ENCODE peak calls at places on chromosomes 11 and 22, in five cellular contexts. N, O, T, Q and F are unnamed samples.

GRCh38 chr11:69040051-69040450 is 8.7 kb upstream of the TPCN2 start:
- DNase-seq in N (no peak), O (no peak), T (no peak), Q (no peak), F (no peak)

GRCh38 chr11:96817488-96817887 is 427.7 kb downstream of the JRKL start:
- DNase-seq in N (no peak), O (peak), T (peak), Q (no peak), F (no peak)

GRCh38 chr11:79025622-79026021 is 415.2 kb downstream of the TENM4 start:
- DNase-seq in N (no peak), O (no peak), T (no peak), Q (peak), F (no peak)

GRCh38 chr11:94805994-94806393 is 37.8 kb downstream of the AMOTL1 start:
- DNase-seq in N (no peak), O (peak), T (peak), Q (no peak), F (no peak)

GRCh38 chr11:76234704-76235232 is 28.5 kb upstream of the WNT11 start:
- DNase-seq in N (no peak), O (peak), T (no peak), Q (no peak), F (peak)

GRCh38 chr11:128302425-128303186 is 284.8 kb downstream of the ETS1 start:
- DNase-seq in N (no peak), O (no peak), T (no peak), Q (no peak), F (peak)

GRCh38 chr11:132604446-132604845 is 927.9 kb downstream of the OPCML start:
- DNase-seq in N (no peak), O (peak), T (peak), Q (no peak), F (no peak)

GRCh38 chr11:74141274-74141695 is 29.5 kb downstream of the C2CD3 start:
- DNase-seq in N (no peak), O (peak), T (peak), Q (peak), F (no peak)

GRCh38 chr11:94513091-94513490 is 830 bp downstream of the C11orf97 start:
- DNase-seq in N (no peak), O (no peak), T (peak), Q (no peak), F (no peak)

GRCh38 chr11:118434553-118435232 is 1.6 kb upstream of the KMT2A start:
- DNase-seq in N (no peak), O (peak), T (peak), Q (peak), F (peak)

GRCh38 chr11:92227233-92227593 is 2.6 kb downstream of the FAT3 start:
- DNase-seq in N (no peak), O (no peak), T (no peak), Q (peak), F (no peak)

GRCh38 chr22:39967103-39967829 is 7.1 kb downstream of the TMA7B start:
- DNase-seq in N (no peak), O (peak), T (peak), Q (no peak), F (no peak)

GRCh38 chr11:27294654-27295053 is 68.4 kb downstream of the CCDC34 start:
- DNase-seq in N (no peak), O (no peak), T (no peak), Q (peak), F (no peak)

GRCh38 chr11:88569342-88569741 is 231.8 kb upstream of the CTSC start:
- DNase-seq in N (no peak), O (peak), T (no peak), Q (no peak), F (no peak)

GRCh38 chr11:59801160-59801706 is 9.3 kb downstream of the MRPL16 start:
- DNase-seq in N (no peak), O (no peak), T (no peak), Q (no peak), F (no peak)

GRCh38 chr22:26903030-26903856 is 245.9 kb downstream of the MIAT start:
- DNase-seq in N (no peak), O (no peak), T (no peak), Q (peak), F (no peak)
- TF ChIP-seq EZH2 in N (no peak), O (no peak), T (peak), Q (no peak), F (no peak)

GRCh38 chr22:24244144-24244787 is 616 bp downstream of the GGT5 start:
- DNase-seq in N (no peak), O (peak), T (peak), Q (no peak), F (no peak)
- H3K4me3 ChIP-seq in N (no peak), O (no peak), T (no peak), Q (no peak), F (no peak)

GRCh38 chr22:32775957-32776356 is 25.5 kb upstream of the TIMP3 start:
- DNase-seq in N (no peak), O (peak), T (no peak), Q (peak), F (no peak)

GRCh38 chr22:32776800-32777199 is 24.7 kb upstream of the TIMP3 start:
- DNase-seq in N (no peak), O (no peak), T (no peak), Q (no peak), F (peak)

GRCh38 chr22:32777997-32778396 is 23.5 kb upstream of the TIMP3 start:
- DNase-seq in N (no peak), O (no peak), T (no peak), Q (no peak), F (no peak)

GRCh38 chr22:32780726-32781310 is 20.7 kb upstream of the TIMP3 start:
- DNase-seq in N (no peak), O (no peak), T (no peak), Q (no peak), F (no peak)

DNA sequence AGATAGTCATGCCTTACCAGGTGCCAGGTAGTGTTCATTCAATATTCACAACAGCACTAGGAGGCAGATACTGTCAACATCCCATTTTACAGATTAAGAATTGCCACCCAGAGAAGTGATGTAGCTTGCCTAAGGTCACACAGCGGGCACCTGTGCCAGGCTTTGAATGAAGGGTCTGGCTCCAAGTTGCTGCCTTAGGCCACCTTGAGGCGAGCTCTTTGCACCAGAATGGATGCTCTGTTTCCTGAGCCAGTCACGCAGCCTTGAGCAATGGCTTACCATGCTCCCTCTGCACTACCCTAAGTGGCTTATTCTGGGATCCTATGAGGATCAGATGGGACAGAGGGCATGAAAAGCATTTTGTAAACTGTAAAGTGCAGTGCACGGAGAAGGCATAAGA is 25.1 kb upstream of the TIMP3 start:
- DNase-seq in N (no peak), O (no peak), T (no peak), Q (no peak), F (no peak)
- H2AFZ ChIP-seq in N (peak), O (no peak), T (no peak), Q (no peak), F (no peak)

GRCh38 chr11:64060861-64061444 is 25.2 kb downstream of the FLRT1 start:
- DNase-seq in N (no peak), O (peak), T (peak), Q (peak), F (peak)
- TF ChIP-seq EZH2 in N (no peak), O (no peak), T (no peak), Q (peak), F (no peak)

GRCh38 chr11:123188508-123189165 is 6.4 kb downstream of the CLMP start:
- DNase-seq in N (no peak), O (peak), T (peak), Q (peak), F (no peak)
- H3K4me3 ChIP-seq in N (no peak), O (peak), T (no peak), Q (peak), F (no peak)

DNA sequence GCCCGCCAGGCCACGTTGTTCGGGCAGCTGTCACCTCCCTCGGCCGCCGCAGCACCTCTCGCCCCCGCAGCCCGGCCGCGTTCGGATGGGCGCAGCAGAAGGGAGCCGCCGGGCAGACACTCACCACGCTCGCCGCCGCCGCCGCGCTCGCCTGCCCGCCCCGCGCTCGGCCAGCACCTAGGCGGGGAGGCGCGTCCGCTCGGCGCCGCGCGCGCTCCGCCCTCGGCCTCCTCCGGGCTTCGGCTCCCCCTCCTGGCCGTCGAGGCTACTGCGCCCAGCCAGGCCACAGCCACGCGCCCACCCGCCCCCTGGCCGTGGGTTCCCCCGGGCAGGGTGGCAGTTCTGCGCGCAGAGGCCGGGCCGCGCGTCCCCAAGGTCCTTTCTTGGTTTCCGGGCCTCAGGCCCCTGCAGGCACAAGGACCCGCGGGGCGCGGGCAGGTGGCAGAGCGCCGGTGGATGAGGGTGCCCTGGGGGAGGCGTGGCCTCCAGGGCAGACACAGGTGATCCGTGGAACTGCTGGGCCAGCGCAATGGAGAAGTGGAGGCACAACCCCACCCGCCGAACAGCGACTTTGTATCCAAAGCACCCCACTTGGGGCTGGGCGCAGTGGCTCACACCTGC is at the start of gene SLC25A22:
- DNase-seq in N (no peak), O (peak), T (peak), Q (peak), F (peak)
- H2AFZ ChIP-seq in N (no peak), O (peak), T (peak), Q (no peak), F (peak)

GRCh38 chr11:71252434-71252781 is at the start of gene SHANK2:
- DNase-seq in N (no peak), O (no peak), T (no peak), Q (peak), F (no peak)
- TF ChIP-seq EZH2 in N (no peak), O (no peak), T (no peak), Q (no peak), F (no peak)

DNA sequence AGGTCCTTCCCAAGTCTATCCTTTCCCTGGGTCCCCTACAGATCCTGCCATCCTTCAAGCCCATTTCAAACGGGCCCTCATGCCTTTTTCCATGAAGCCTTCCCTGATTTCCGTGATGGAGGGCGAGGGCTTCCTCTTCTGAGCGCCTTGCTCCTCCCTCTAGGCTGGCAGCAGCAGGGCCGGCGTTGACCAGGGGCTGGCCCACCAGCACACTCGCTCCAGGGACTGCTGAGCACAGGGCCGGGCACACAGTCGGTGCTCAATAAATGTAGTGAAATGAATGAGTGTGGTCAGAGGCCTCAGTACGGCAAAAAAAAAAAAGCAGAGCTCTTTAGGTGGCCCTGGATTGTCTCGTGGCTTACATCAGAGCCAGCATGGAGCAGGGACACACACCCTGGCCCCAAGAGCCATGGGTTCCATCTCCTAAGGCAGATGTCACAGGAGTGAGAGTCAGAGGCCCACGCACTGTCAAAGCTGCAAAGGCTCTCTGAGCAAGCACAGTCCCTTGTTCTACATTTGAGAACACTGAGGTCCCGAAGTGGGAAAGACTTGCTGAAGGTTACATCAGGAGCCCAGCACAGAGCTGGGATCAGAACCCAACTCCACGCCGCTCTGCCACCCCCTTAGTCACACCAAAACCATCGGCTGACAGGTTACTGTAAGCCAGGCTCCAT is 3.1 kb downstream of the IL2RB start:
- DNase-seq in N (no peak), O (no peak), T (no peak), Q (no peak), F (no peak)
- H3K4me3 ChIP-seq in N (no peak), O (no peak), T (no peak), Q (no peak), F (no peak)

DNA sequence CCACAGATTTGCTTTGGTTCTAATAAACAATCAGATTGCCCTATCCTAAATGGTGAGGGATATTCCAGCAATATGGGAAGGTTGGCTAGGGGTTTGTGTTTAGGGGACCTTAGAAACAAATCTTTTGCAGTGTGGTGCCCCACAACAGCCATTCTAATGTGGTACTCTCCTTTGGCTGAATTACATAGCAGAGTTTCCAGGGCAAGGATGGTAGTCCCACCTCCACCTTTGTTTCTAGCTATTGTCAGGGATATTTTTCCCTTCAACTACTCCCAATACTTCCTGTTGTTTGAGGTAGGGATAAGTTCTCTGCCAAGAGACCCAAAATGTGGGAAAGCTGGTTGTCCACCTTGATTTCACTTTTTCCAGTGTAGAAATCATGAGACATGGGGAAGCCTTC is 494.7 kb upstream of the CHORDC1 start:
- DNase-seq in N (no peak), O (no peak), T (no peak), Q (no peak), F (no peak)
- H2AFZ ChIP-seq in N (no peak), O (no peak), T (no peak), Q (no peak), F (no peak)